ENCODE peak calls at places on chromosomes 5 and 9, in eight cellular contexts. Y is iris pigment epithelial cell; D is GM04504; Q is NCI-H446; R is HEK293T; N is HuH-7; L is HepG2; G is stimulated activated CD8-positive, alpha-beta memory T cell treated with anti-CD3 and anti-CD28 coated beads, Interleukin-4, amount 100 ng/mL, for 24 hours. F is an unnamed sample.

GRCh38 chr9:135920973-135921585 is 13.7 kb upstream of the CAMSAP1 start:
- DNase-seq in Q (no peak), D (no peak), N (no peak), G (no peak), Y (no peak), R (no peak), L (no peak), F (no peak)

GRCh38 chr9:97046228-97046627 is 7.3 kb upstream of the CTSV start:
- DNase-seq in N (no peak), R (no peak), Q (no peak), D (no peak), Y (peak), G (no peak), L (peak), F (no peak)

GRCh38 chr5:124111886-124112285 is 599.9 kb downstream of the CSNK1G3 start:
- DNase-seq in G (no peak), Y (peak), Q (no peak), R (no peak), D (no peak), N (no peak), L (no peak), F (no peak)

GRCh38 chr5:76601470-76601869 is 21.7 kb downstream of the F2RL2 start:
- DNase-seq in G (no peak), D (peak), R (peak), Y (peak), N (peak), L (peak), Q (no peak), F (peak)

GRCh38 chr5:61313960-61314681 is 17.9 kb upstream of the ZSWIM6 start:
- DNase-seq in Y (peak), N (no peak), Q (no peak), R (no peak), G (no peak), D (no peak), L (no peak), F (peak)

GRCh38 chr5:128920345-128921215 is 44.7 kb upstream of the SLC27A6 start:
- DNase-seq in N (no peak), D (no peak), L (no peak), R (no peak), Q (no peak), Y (peak), G (no peak), F (peak)

GRCh38 chr9:127176631-127177030 is 54.2 kb upstream of the ANGPTL2 start:
- DNase-seq in Q (no peak), N (no peak), R (no peak), L (no peak), G (no peak), Y (no peak), D (no peak), F (no peak)

GRCh38 chr9:93965830-93966577 is 10.8 kb upstream of the BARX1 start:
- DNase-seq in L (no peak), G (no peak), N (no peak), R (no peak), Y (no peak), D (no peak), Q (no peak), F (no peak)

GRCh38 chr5:154214236-154215106 is 23.9 kb downstream of the GALNT10 start:
- DNase-seq in G (no peak), R (no peak), D (no peak), Q (no peak), N (no peak), L (no peak), Y (peak), F (no peak)

GRCh38 chr5:101091902-101092301 is 188.8 kb upstream of the ST8SIA4 start:
- DNase-seq in G (no peak), R (no peak), N (no peak), Q (no peak), D (no peak), Y (no peak), L (no peak), F (no peak)

GRCh38 chr5:159441441-159441840 is 111.2 kb upstream of the IL12B start:
- DNase-seq in R (peak), D (no peak), Y (no peak), L (peak), N (peak), G (no peak), Q (no peak), F (no peak)

GRCh38 chr5:16529319-16529718 is 63.7 kb upstream of the ZNF622 start:
- DNase-seq in Q (no peak), N (no peak), G (no peak), R (no peak), L (no peak), Y (no peak), D (no peak), F (no peak)

GRCh38 chr5:127203818-127204217 is 86.8 kb upstream of the MEGF10 start:
- DNase-seq in D (no peak), L (no peak), Q (no peak), G (no peak), N (no peak), Y (peak), R (no peak), F (no peak)

GRCh38 chr9:20618361-20618799 is 3.9 kb downstream of the MLLT3 start:
- DNase-seq in Y (peak), R (no peak), Q (peak), L (peak), G (no peak), D (peak), N (no peak), F (peak)

GRCh38 chr9:127783111-127783621 is 2.7 kb upstream of the CDK9 start:
- DNase-seq in G (peak), D (no peak), R (no peak), Y (no peak), Q (no peak), N (no peak), L (no peak), F (peak)

GRCh38 chr5:150144211-150144801 is 11.3 kb downstream of the PDGFRB start:
- DNase-seq in Q (no peak), R (no peak), L (no peak), Y (peak), G (no peak), N (no peak), D (no peak), F (no peak)

GRCh38 chr9:130780865-130781504 is 54.1 kb upstream of the ABL1 start:
- DNase-seq in G (no peak), N (no peak), L (no peak), Y (peak), Q (no peak), R (peak), D (peak), F (peak)

GRCh38 chr5:36669015-36669651 is 62.7 kb downstream of the SLC1A3 start:
- DNase-seq in G (no peak), L (no peak), Q (no peak), Y (no peak), N (no peak), D (no peak), R (no peak), F (no peak)

GRCh38 chr9:128115187-128116103 is 12.1 kb downstream of the PTGES2 start:
- DNase-seq in Q (no peak), R (no peak), Y (no peak), D (no peak), G (no peak), L (peak), N (peak), F (no peak)

GRCh38 chr5:88690619-88691560 is 192.1 kb downstream of the MEF2C start:
- DNase-seq in N (peak), D (peak), G (peak), Y (peak), R (peak), Q (peak), L (peak), F (peak)

F was measured in dermis blood vessel endothelial cell.